ENCODE peak calls at places on chromosomes 11 and 22, in four cellular contexts. H, C, A and J are unnamed samples.

GRCh38 chr22:37454857-37455686 is 27.8 kb upstream of the ELFN2 start:
- DNase-seq in C (peak), H (no peak), A (peak), J (no peak)

GRCh38 chr11:59625703-59626102 is 10.1 kb upstream of the OSBP start:
- DNase-seq in A (peak), H (no peak), C (no peak), J (no peak)

GRCh38 chr11:119584193-119585037 is 144.6 kb downstream of the NECTIN1 start:
- DNase-seq in C (peak), A (peak), H (peak), J (peak)

GRCh38 chr11:4926607-4927006 is 2.5 kb upstream of the OR51G1 start:
- DNase-seq in H (no peak), C (peak), A (no peak), J (no peak)

GRCh38 chr11:7143908-7144307 is 55.1 kb downstream of the RBMXL2 start:
- DNase-seq in A (peak), H (no peak), C (peak), J (no peak)

GRCh38 chr11:47967577-47968230 is 12.7 kb upstream of the PTPRJ start:
- DNase-seq in H (no peak), A (peak), C (peak), J (no peak)

GRCh38 chr11:19323502-19323901 is 82.8 kb upstream of the E2F8 start:
- DNase-seq in A (no peak), H (no peak), C (no peak), J (no peak)

GRCh38 chr11:103441021-103441420 is 331.8 kb downstream of the DYNC2H1 start:
- DNase-seq in H (no peak), C (no peak), A (peak), J (no peak)

GRCh38 chr11:131754671-131755070 is 384.3 kb downstream of the NTM start:
- DNase-seq in C (peak), H (no peak), A (no peak), J (no peak)

GRCh38 chr22:34914871-34915270 is 151.1 kb upstream of the ISX start:
- DNase-seq in A (peak), C (no peak), H (no peak), J (no peak)

GRCh38 chr11:44766112-44766971 is 39.6 kb downstream of the TSPAN18 start:
- DNase-seq in A (peak), H (peak), C (peak), J (peak)

GRCh38 chr22:31229402-31230140 is 17.5 kb downstream of the LIMK2 start:
- DNase-seq in C (peak), H (no peak), A (no peak), J (no peak)

GRCh38 chr11:109590782-109591181 is 168.8 kb downstream of the C11orf87 start:
- DNase-seq in A (no peak), C (no peak), H (no peak), J (no peak)

GRCh38 chr11:44014968-44015623 is 32.7 kb upstream of the ACCSL start:
- DNase-seq in C (peak), A (no peak), H (peak), J (no peak)

GRCh38 chr11:12220305-12220704 is 109.9 kb downstream of the MICAL2 start:
- DNase-seq in H (no peak), C (no peak), A (no peak), J (no peak)

GRCh38 chr11:94151903-94152677 is 23.4 kb downstream of the PANX1 start:
- DNase-seq in A (peak), C (peak), H (peak), J (no peak)

GRCh38 chr11:22193348-22194051 is 615 bp downstream of the ANO5 start:
- DNase-seq in A (peak), C (no peak), H (peak), J (peak)

GRCh38 chr11:1039481-1040427 is 3.2 kb upstream of the MUC6 start:
- DNase-seq in H (no peak), A (no peak), C (no peak), J (no peak)

GRCh38 chr22:35915477-35916013 is 113.1 kb downstream of the RBFOX2 start:
- DNase-seq in C (peak), A (peak), H (no peak), J (no peak)

GRCh38 chr22:48605125-48605524 is 1222.5 kb downstream of the BRD1 start:
- DNase-seq in H (no peak), A (no peak), C (no peak), J (no peak)

GRCh38 chr22:48603621-48604320 is 1223.9 kb downstream of the BRD1 start:
- DNase-seq in H (no peak), C (no peak), A (no peak), J (no peak)

GRCh38 chr22:48606684-48607307 is 1220.9 kb downstream of the BRD1 start:
- DNase-seq in H (no peak), C (no peak), A (no peak), J (no peak)

GRCh38 chr22:48607901-48608650 is 1219.6 kb downstream of the BRD1 start:
- DNase-seq in A (no peak), H (no peak), C (no peak), J (no peak)

DNA sequence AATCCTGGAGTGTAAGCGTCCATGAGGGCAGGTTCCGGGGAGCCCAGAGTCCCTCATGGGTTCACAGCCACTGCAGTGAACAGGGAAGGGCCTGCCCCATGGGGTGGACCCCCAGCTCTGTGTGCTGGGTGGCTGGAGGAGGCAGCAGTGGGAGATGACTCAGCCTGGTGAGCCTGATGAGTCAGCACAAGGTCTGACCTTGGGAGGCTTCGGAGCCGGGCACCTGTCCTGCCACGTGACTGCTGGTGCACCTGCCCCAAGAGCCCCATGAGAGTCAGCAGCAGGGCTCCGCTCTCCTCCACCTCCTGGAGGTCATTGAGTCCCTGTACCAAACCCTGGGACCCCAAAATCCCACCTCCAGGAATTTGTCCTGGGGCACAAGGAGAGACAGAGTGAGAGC is 1221.8 kb downstream of the BRD1 start:
- DNase-seq in C (no peak), H (no peak), A (peak), J (no peak)
- H3K56ac ChIP-seq in C (no peak), H (no peak), A (no peak), J (no peak)

GRCh38 chr11:31687861-31688260 is 123.3 kb downstream of the PAX6 start:
- DNase-seq in A (no peak), C (no peak), H (no peak), J (no peak)
- H3K56ac ChIP-seq in A (no peak), C (no peak), H (no peak), J (no peak)

GRCh38 chr22:42943981-42944380 is 71.0 kb downstream of the PACSIN2 start:
- DNase-seq in C (no peak), A (no peak), H (no peak), J (no peak)

GRCh38 chr22:42944409-42944808 is 70.5 kb downstream of the PACSIN2 start:
- DNase-seq in H (no peak), C (no peak), A (no peak), J (no peak)

GRCh38 chr22:42946551-42947198 is 68.3 kb downstream of the PACSIN2 start:
- DNase-seq in H (peak), A (no peak), C (no peak), J (no peak)

GRCh38 chr22:42945736-42946135 is 69.2 kb downstream of the PACSIN2 start:
- DNase-seq in H (no peak), A (peak), C (no peak), J (no peak)

GRCh38 chr22:42945027-42945426 is 69.9 kb downstream of the PACSIN2 start:
- DNase-seq in C (no peak), A (no peak), H (no peak), J (no peak)
- H3K56ac ChIP-seq in C (no peak), A (no peak), H (no peak), J (no peak)

GRCh38 chr11:77871855-77872254 is 50.9 kb downstream of the AAMDC start:
- DNase-seq in C (no peak), A (no peak), H (no peak), J (no peak)
- H3K56ac ChIP-seq in C (no peak), A (no peak), H (no peak), J (no peak)

DNA sequence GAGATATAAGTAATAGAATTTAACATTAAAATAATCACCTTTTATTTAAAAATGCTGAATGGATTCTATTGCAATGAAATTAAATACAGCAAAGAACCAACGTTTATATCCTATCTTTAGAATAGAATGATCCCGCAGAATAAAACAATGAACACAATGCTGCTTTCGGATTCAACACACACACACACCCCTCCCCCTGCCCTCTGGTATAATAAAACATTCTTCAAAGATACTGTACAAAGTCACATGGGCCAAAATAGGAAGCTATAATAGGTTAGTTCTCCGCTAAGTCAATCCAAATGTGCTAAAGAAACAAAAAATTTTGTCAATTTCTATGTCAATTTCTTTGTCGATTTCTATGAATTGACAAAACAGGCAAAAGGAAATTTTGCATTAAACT is 47.1 kb downstream of the TMEM123 start:
- DNase-seq in C (no peak), A (no peak), H (no peak), J (no peak)
- H3K56ac ChIP-seq in C (no peak), A (no peak), H (no peak), J (no peak)

DNA sequence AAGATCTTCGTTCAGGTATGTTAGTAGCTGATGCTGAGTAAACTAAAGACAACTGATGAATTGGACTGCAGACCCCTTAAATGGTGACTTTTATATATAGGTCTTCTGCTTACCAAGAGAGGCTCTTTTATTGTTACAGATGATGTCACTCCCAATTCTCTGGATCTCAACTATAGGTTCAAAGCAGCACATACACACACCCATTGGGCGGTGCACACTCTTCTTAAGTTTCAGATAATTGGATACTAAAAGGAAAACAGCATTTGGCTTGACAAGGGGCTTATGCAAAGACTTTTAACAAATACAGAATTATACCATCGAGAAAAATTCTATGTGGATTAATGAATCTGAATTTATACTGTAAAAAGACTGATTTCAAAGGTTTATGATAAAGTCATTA is at the start of gene PTH:
- DNase-seq in A (no peak), C (no peak), H (no peak), J (no peak)
- H3K56ac ChIP-seq in A (no peak), C (no peak), H (no peak), J (no peak)

DNA sequence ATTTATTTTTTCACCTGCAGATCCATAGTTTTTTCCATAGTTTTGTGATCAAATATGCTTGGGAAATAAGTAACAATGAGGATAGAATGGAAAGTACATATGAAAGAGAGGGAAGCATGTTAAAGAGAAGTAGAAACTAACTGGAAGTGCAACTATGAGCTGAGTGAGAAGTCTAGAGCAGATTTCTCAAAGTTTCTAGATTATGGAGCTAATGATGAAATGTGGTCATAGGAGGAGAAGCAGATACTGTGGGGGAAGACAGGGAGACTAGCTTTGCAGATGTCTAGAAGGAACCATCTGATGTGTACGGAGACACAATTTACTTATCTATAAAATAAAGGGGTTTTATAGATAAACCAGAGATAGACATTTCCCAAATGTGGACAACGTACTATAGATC is 37.0 kb downstream of the RELT start:
- DNase-seq in A (no peak), C (no peak), H (no peak), J (no peak)
- H3K56ac ChIP-seq in A (no peak), C (no peak), H (no peak), J (no peak)

GRCh38 chr11:96109265-96110030 is 185.5 kb upstream of the MTMR2 start:
- DNase-seq in A (no peak), H (no peak), C (peak), J (no peak)
- H3K56ac ChIP-seq in A (no peak), H (no peak), C (no peak), J (no peak)

DNA sequence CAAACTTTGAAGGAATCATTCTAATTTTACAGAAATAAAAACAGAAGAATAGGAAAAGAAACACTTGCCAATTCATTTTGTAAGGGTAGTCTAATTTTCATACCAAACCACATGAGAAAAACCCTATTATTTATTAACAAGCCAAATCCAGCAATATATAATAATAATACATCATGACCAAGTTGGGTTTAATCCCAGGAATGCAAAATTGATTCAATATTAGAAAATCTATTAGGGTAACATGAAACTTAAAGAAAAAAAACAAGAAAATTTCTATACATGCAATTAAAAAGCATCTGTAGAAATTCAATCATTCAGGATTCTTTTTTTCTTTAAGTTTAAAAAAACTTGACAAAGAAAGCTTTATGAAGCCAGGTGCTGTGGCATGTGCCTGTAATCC is 16.8 kb downstream of the MAPK1 start:
- DNase-seq in A (no peak), H (no peak), C (no peak), J (no peak)
- H3K56ac ChIP-seq in A (no peak), H (no peak), C (no peak), J (no peak)